ENCODE peak calls at places on chromosome 14, in six cellular contexts. B is CD4-positive, alpha-beta T cell; O is pancreas; X is Caco-2; K is neural progenitor cell; G is tibial artery. R is an unnamed sample. For H3K9me3, the result is how much of the 10 kb centered on the place peaks cover.

GRCh38 chr14:98578204-98578603 is 693.8 kb downstream of the BCL11B start:
- DNase-seq in B (no peak), O (no peak), X (no peak), K (no peak), G (no peak), R (no peak)

GRCh38 chr14:29353473-29353872 is 574.2 kb downstream of the PRKD1 start:
- DNase-seq in B (no peak), O (no peak), X (no peak), K (no peak), G (no peak), R (no peak)

GRCh38 chr14:68471029-68471963 is 321.6 kb downstream of the ZFP36L1 start:
- DNase-seq in B (no peak), O (peak), X (no peak), K (peak), G (no peak), R (no peak)

GRCh38 chr14:104387000-104387384 is 192.6 kb upstream of the C14orf180 start:
- DNase-seq in B (no peak), O (peak), X (peak), K (no peak), G (no peak), R (no peak)

GRCh38 chr14:33040548-33041140 is 102.0 kb downstream of the NPAS3 start:
- DNase-seq in B (no peak), O (no peak), X (no peak), K (no peak), G (no peak), R (no peak)

GRCh38 chr14:72619881-72620280 is 274.0 kb downstream of the DPF3 start:
- DNase-seq in B (no peak), O (no peak), X (no peak), K (no peak), G (no peak), R (no peak)

GRCh38 chr14:69997849-69998248 is 118.6 kb downstream of the SMOC1 start:
- DNase-seq in B (no peak), O (no peak), X (no peak), K (no peak), G (peak), R (no peak)

GRCh38 chr14:64510127-64510808 is 5.7 kb downstream of the ZBTB1 start:
- DNase-seq in B (no peak), O (no peak), X (no peak), K (no peak), G (no peak), R (no peak)

GRCh38 chr14:96727076-96727475 is 70.1 kb upstream of the VRK1 start:
- DNase-seq in B (no peak), O (no peak), X (no peak), K (no peak), G (no peak), R (no peak)

GRCh38 chr14:102015045-102015685 is 50.8 kb downstream of the DYNC1H1 start:
- DNase-seq in B (no peak), O (no peak), X (no peak), K (no peak), G (no peak), R (no peak)

GRCh38 chr14:23094666-23095195 is at the start of gene ACIN1:
- DNase-seq in B (peak), O (peak), X (peak), K (peak), G (no peak), R (no peak)

GRCh38 chr14:59202031-59202430 is 13.6 kb downstream of the DAAM1 start:
- DNase-seq in B (no peak), O (no peak), X (no peak), K (no peak), G (no peak), R (no peak)

GRCh38 chr14:59199614-59200013 is 11.1 kb downstream of the DAAM1 start:
- DNase-seq in B (no peak), O (no peak), X (no peak), K (no peak), G (no peak), R (no peak)

GRCh38 chr14:59200214-59200613 is 11.7 kb downstream of the DAAM1 start:
- DNase-seq in B (no peak), O (no peak), X (no peak), K (no peak), G (no peak), R (no peak)

GRCh38 chr14:59197695-59198262 is 9.3 kb downstream of the DAAM1 start:
- DNase-seq in B (no peak), O (no peak), X (no peak), K (no peak), G (no peak), R (no peak)

GRCh38 chr14:59199205-59199604 is 10.7 kb downstream of the DAAM1 start:
- DNase-seq in B (no peak), O (no peak), X (no peak), K (no peak), G (no peak), R (no peak)
- TF ChIP-seq CTCF in B (no peak), O (no peak), X (peak), K (no peak), G (no peak), R (no peak)

GRCh38 chr14:92637228-92637627 is 111.2 kb downstream of the LGMN start:
- DNase-seq in B (no peak), O (no peak), X (no peak), K (peak), G (no peak), R (no peak)
- H3K9me3 ChIP-seq in B (under half), O (under half), X (under half), K (under half), G (under half), R (under half)

DNA sequence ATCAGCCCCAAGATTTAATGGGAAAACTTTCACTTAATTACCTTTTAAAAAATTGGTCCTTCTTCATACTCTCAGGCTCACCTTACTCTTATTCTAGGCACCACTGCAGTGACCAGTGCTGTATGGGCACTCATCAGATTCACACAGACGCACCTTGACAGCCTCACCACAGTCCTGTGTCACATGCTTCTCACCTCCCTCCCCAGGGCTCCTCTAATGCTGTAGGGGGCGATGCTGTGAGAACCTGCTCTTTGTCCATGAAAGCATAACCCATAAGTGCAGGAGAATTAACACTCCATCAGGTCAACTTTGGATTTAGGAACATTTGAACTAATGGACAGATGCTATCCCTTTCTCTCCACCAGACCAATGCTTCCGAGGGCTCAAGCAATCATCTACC is 13.9 kb upstream of the PPP4R3A start:
- DNase-seq in B (no peak), O (no peak), X (no peak), K (no peak), G (no peak), R (no peak)
- TF ChIP-seq CTCF in B (no peak), O (no peak), X (no peak), K (no peak), G (no peak), R (no peak)

GRCh38 chr14:84128025-84128424 is 1401.9 kb upstream of the FLRT2 start:
- DNase-seq in B (no peak), O (no peak), X (no peak), K (no peak), G (no peak), R (no peak)

GRCh38 chr14:84129028-84129427 is 1400.9 kb upstream of the FLRT2 start:
- DNase-seq in B (no peak), O (no peak), X (no peak), K (peak), G (no peak), R (no peak)

GRCh38 chr14:84131924-84132323 is 1398.0 kb upstream of the FLRT2 start:
- DNase-seq in B (no peak), O (no peak), X (no peak), K (no peak), G (no peak), R (no peak)

GRCh38 chr14:84127430-84127829 is 1402.5 kb upstream of the FLRT2 start:
- DNase-seq in B (no peak), O (no peak), X (no peak), K (no peak), G (no peak), R (no peak)
- H3K9me3 ChIP-seq in B (under half), O (under half), X (under half), K (under half), G (under half), R (under half)

DNA sequence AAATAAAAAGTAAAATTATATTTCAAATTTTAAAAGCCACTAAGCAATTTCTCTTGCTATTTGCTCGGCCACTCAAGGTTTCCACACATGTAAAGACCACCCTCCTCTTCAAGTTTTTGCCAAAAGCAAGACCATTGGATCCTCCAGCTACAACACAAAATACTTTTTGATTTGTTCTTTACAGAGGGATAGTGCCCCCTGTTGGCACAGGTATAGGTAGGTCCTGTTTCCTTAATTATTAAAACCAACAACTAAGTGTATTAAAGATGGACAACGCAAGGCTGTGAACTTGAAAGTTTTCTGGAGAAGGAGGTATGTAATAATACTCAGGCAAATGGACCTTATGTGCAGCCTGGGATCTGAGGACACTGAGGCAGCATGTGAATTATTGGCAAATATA is 23.8 kb downstream of the ATP6V1D start:
- DNase-seq in B (no peak), O (no peak), X (no peak), K (peak), G (no peak), R (no peak)
- TF ChIP-seq CTCF in B (peak), O (no peak), X (peak), K (peak), G (no peak), R (peak)

GRCh38 chr14:21714318-21714929 is 40.8 kb upstream of the OR4E1 start:
- DNase-seq in B (no peak), O (no peak), X (no peak), K (no peak), G (no peak), R (no peak)

GRCh38 chr14:21712039-21712438 is 38.4 kb upstream of the OR4E1 start:
- DNase-seq in B (no peak), O (no peak), X (no peak), K (no peak), G (no peak), R (no peak)

GRCh38 chr14:21711360-21711961 is 37.8 kb upstream of the OR4E1 start:
- DNase-seq in B (no peak), O (no peak), X (no peak), K (peak), G (no peak), R (no peak)
- H3K9me3 ChIP-seq in B (under half), O (under half), X (under half), K (under half), G (under half), R (under half)

GRCh38 chr14:21874946-21875345 is 201.3 kb upstream of the OR4E1 start:
- DNase-seq in B (no peak), O (no peak), X (no peak), K (no peak), G (no peak), R (no peak)

GRCh38 chr14:21868442-21869046 is 194.9 kb upstream of the OR4E1 start:
- DNase-seq in B (peak), O (no peak), X (peak), K (peak), G (no peak), R (no peak)

GRCh38 chr14:21874167-21874566 is 200.5 kb upstream of the OR4E1 start:
- DNase-seq in B (no peak), O (no peak), X (no peak), K (no peak), G (no peak), R (no peak)
- TF ChIP-seq CTCF in B (no peak), O (no peak), X (no peak), K (no peak), G (no peak), R (no peak)

R was measured in psoas muscle.